ENCODE peak calls at places on chromosomes 4 and X, in five cellular contexts. One of them, this sample, is unnamed.

GRCh38 chr4:162715401-162715800 is 451.3 kb downstream of the NAF1 start:
- DNase-seq in adipocyte: no peak
- DNase-seq in body of pancreas: no peak
- DNase-seq in adrenal gland: no peak
- DNase-seq in CD4-positive, CD25-positive, alpha-beta regulatory T cell: no peak
- DNase-seq in this sample: no peak

GRCh38 chrX:7108995-7109634 is 38.4 kb upstream of the STS start:
- DNase-seq in adipocyte: no peak
- DNase-seq in body of pancreas: no peak
- DNase-seq in adrenal gland: no peak
- DNase-seq in CD4-positive, CD25-positive, alpha-beta regulatory T cell: no peak
- DNase-seq in this sample: peak

GRCh38 chr4:129218355-129218754 is 122.4 kb downstream of the C4orf33 start:
- DNase-seq in adipocyte: peak
- DNase-seq in body of pancreas: no peak
- DNase-seq in adrenal gland: no peak
- DNase-seq in CD4-positive, CD25-positive, alpha-beta regulatory T cell: no peak
- DNase-seq in this sample: peak

GRCh38 chr4:173242466-173243250 is 74.0 kb downstream of the GALNT7 start:
- DNase-seq in adipocyte: no peak
- DNase-seq in body of pancreas: no peak
- DNase-seq in adrenal gland: no peak
- DNase-seq in CD4-positive, CD25-positive, alpha-beta regulatory T cell: no peak
- DNase-seq in this sample: no peak

GRCh38 chr4:2822461-2823300 is 21.0 kb upstream of the ADD1 start:
- DNase-seq in adipocyte: no peak
- DNase-seq in body of pancreas: no peak
- DNase-seq in adrenal gland: no peak
- DNase-seq in CD4-positive, CD25-positive, alpha-beta regulatory T cell: no peak
- DNase-seq in this sample: no peak

GRCh38 chr4:74615411-74615810 is 170.5 kb downstream of the AREG start:
- DNase-seq in adipocyte: no peak
- DNase-seq in body of pancreas: no peak
- DNase-seq in adrenal gland: no peak
- DNase-seq in CD4-positive, CD25-positive, alpha-beta regulatory T cell: no peak
- DNase-seq in this sample: no peak

GRCh38 chr4:33746979-33747378 is 2497.3 kb downstream of the ARAP2 start:
- DNase-seq in adipocyte: no peak
- DNase-seq in body of pancreas: no peak
- DNase-seq in adrenal gland: no peak
- DNase-seq in CD4-positive, CD25-positive, alpha-beta regulatory T cell: no peak
- DNase-seq in this sample: no peak

GRCh38 chr4:140643571-140644055 is 74.9 kb upstream of the UCP1 start:
- DNase-seq in adipocyte: no peak
- DNase-seq in body of pancreas: no peak
- DNase-seq in adrenal gland: no peak
- DNase-seq in CD4-positive, CD25-positive, alpha-beta regulatory T cell: no peak
- DNase-seq in this sample: no peak

GRCh38 chrX:110734894-110735541 is 60.6 kb downstream of the CHRDL1 start:
- DNase-seq in adipocyte: peak
- DNase-seq in body of pancreas: no peak
- DNase-seq in adrenal gland: no peak
- DNase-seq in CD4-positive, CD25-positive, alpha-beta regulatory T cell: no peak
- DNase-seq in this sample: peak

GRCh38 chr4:139633661-139634060 is 32.0 kb upstream of the MGST2 start:
- DNase-seq in adipocyte: peak
- DNase-seq in body of pancreas: peak
- DNase-seq in adrenal gland: peak
- DNase-seq in CD4-positive, CD25-positive, alpha-beta regulatory T cell: no peak
- DNase-seq in this sample: peak

GRCh38 chrX:46576458-46576857 is 2.9 kb downstream of the CHST7 start:
- DNase-seq in adipocyte: no peak
- DNase-seq in body of pancreas: no peak
- DNase-seq in adrenal gland: peak
- DNase-seq in CD4-positive, CD25-positive, alpha-beta regulatory T cell: no peak
- DNase-seq in this sample: peak

GRCh38 chr4:169957785-169958184 is 68.4 kb downstream of the MFAP3L start:
- DNase-seq in adipocyte: no peak
- DNase-seq in body of pancreas: no peak
- DNase-seq in adrenal gland: no peak
- DNase-seq in CD4-positive, CD25-positive, alpha-beta regulatory T cell: no peak
- DNase-seq in this sample: no peak

GRCh38 chr4:169958629-169959028 is 67.6 kb downstream of the MFAP3L start:
- DNase-seq in adipocyte: no peak
- DNase-seq in body of pancreas: no peak
- DNase-seq in adrenal gland: no peak
- DNase-seq in CD4-positive, CD25-positive, alpha-beta regulatory T cell: no peak
- DNase-seq in this sample: no peak

GRCh38 chr4:169952236-169953088 is 73.7 kb downstream of the MFAP3L start:
- DNase-seq in adipocyte: no peak
- DNase-seq in body of pancreas: no peak
- DNase-seq in adrenal gland: no peak
- DNase-seq in CD4-positive, CD25-positive, alpha-beta regulatory T cell: no peak
- DNase-seq in this sample: no peak

GRCh38 chr4:169955521-169955920 is 70.7 kb downstream of the MFAP3L start:
- DNase-seq in adipocyte: no peak
- DNase-seq in body of pancreas: no peak
- DNase-seq in adrenal gland: no peak
- DNase-seq in CD4-positive, CD25-positive, alpha-beta regulatory T cell: no peak
- DNase-seq in this sample: no peak

DNA sequence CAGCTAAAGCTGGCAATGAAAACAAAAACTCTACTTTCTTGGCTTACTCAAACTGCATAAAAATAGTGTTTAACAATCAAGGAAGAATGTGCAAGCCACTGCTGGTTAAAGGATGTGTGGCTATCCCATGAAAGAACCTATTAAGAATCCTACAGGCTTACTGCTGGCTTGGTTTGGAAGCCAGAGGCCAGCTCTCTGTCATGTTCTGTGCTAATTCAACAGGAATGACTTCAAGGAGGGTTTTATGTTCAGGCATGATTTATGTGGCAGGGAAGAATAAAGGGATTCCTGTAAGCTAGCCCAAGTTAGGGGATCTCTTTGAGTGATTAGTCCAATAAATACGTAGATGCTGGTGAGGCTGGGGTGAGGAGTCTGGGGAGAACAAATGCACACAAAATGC is 69.8 kb downstream of the MFAP3L start:
- DNase-seq in adipocyte: no peak
- DNase-seq in body of pancreas: no peak
- DNase-seq in adrenal gland: no peak
- DNase-seq in CD4-positive, CD25-positive, alpha-beta regulatory T cell: no peak
- DNase-seq in this sample: no peak
- H3K4me3 ChIP-seq in adipocyte: no peak
- H3K4me3 ChIP-seq in body of pancreas: no peak
- H3K4me3 ChIP-seq in adrenal gland: no peak
- H3K4me3 ChIP-seq in CD4-positive, CD25-positive, alpha-beta regulatory T cell: no peak
- H3K4me3 ChIP-seq in this sample: no peak

GRCh38 chr4:10088135-10089010 is 28.2 kb downstream of the WDR1 start:
- DNase-seq in adipocyte: no peak
- DNase-seq in body of pancreas: no peak
- DNase-seq in adrenal gland: no peak
- DNase-seq in CD4-positive, CD25-positive, alpha-beta regulatory T cell: no peak
- DNase-seq in this sample: no peak
- H3K4me3 ChIP-seq in adipocyte: no peak
- H3K4me3 ChIP-seq in body of pancreas: no peak
- H3K4me3 ChIP-seq in adrenal gland: no peak
- H3K4me3 ChIP-seq in CD4-positive, CD25-positive, alpha-beta regulatory T cell: no peak
- H3K4me3 ChIP-seq in this sample: no peak

DNA sequence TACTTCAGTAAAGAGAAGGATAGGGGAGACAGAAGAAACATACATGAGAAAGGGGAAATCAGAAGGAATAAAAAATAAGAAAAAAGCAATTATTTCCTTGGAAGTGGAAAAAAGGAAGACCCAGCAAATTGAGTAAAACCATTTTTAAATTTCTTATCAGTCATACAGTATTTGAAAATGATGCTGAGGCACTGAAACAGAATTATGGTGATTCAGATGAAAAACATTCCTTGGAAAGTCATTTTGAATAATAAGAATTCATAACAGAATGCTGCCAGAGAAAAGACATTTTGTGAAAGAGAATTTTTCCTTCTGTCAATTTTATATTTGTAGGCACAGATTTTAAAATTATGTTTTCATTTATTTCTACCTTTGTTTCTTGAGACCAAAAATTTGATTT is 895.5 kb upstream of the EPHA5 start:
- DNase-seq in adipocyte: peak
- DNase-seq in body of pancreas: no peak
- DNase-seq in adrenal gland: no peak
- DNase-seq in CD4-positive, CD25-positive, alpha-beta regulatory T cell: no peak
- DNase-seq in this sample: peak
- H3K4me3 ChIP-seq in adipocyte: no peak
- H3K4me3 ChIP-seq in body of pancreas: no peak
- H3K4me3 ChIP-seq in adrenal gland: no peak
- H3K4me3 ChIP-seq in CD4-positive, CD25-positive, alpha-beta regulatory T cell: no peak
- H3K4me3 ChIP-seq in this sample: no peak

GRCh38 chr4:89838005-89838404 is 1.0 kb upstream of the SNCA start:
- DNase-seq in adipocyte: peak
- DNase-seq in body of pancreas: no peak
- DNase-seq in adrenal gland: no peak
- DNase-seq in CD4-positive, CD25-positive, alpha-beta regulatory T cell: no peak
- DNase-seq in this sample: peak
- H3K4me3 ChIP-seq in adipocyte: no peak
- H3K4me3 ChIP-seq in body of pancreas: no peak
- H3K4me3 ChIP-seq in adrenal gland: no peak
- H3K4me3 ChIP-seq in CD4-positive, CD25-positive, alpha-beta regulatory T cell: peak
- H3K4me3 ChIP-seq in this sample: peak

DNA sequence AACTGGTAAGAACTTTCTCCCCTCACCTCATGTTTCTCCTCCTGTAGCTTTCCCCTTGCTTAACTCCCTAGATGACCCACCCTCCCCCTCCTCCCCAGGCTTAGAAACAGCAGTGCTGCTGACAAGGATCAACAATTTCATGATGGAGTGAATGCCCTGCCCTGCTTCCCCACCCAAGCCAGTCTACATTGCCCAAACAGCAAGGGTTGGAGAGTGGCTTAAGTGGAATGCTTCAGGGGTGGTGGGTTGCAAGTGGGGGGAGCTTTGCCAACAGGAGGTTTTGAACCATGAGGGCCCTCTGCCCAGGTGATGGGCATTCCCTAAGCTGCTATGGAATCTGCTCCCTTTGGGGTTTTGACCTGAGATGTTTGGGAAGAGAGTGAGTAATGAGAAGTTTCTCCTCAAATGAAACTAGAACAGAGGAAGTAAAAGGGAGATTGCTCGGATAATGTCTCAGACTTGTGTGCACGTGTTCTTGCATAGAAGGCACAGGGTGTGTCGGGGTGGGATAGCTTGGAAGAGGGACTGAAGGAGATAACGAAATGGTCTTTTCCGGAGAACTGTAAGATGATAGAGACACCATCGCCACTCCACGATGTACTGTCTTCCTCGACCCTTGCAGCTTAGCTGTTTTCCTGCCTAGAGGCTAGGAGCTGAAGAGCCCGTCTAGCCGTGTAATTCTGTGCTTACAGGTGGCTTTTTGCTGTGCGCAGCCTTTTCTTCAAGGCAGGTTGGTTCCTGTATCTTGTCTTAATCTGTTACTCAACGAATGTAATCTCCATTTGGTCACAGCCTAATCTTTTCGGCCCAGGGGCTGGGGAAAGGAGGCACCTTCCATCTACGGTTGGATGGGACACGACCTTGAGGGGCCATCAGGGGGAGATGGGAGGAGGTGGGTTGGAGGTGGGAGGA is 10.1 kb downstream of the GDPD2 start:
- DNase-seq in adipocyte: no peak
- DNase-seq in body of pancreas: no peak
- DNase-seq in adrenal gland: no peak
- DNase-seq in CD4-positive, CD25-positive, alpha-beta regulatory T cell: no peak
- DNase-seq in this sample: no peak
- H3K4me3 ChIP-seq in adipocyte: peak
- H3K4me3 ChIP-seq in body of pancreas: no peak
- H3K4me3 ChIP-seq in adrenal gland: no peak
- H3K4me3 ChIP-seq in CD4-positive, CD25-positive, alpha-beta regulatory T cell: peak
- H3K4me3 ChIP-seq in this sample: peak

GRCh38 chrX:49071877-49072711 is 1.7 kb downstream of the PRAF2 start:
- DNase-seq in adipocyte: peak
- DNase-seq in body of pancreas: peak
- DNase-seq in adrenal gland: peak
- DNase-seq in CD4-positive, CD25-positive, alpha-beta regulatory T cell: no peak
- DNase-seq in this sample: peak
- H3K4me3 ChIP-seq in adipocyte: peak
- H3K4me3 ChIP-seq in body of pancreas: no peak
- H3K4me3 ChIP-seq in adrenal gland: no peak
- H3K4me3 ChIP-seq in CD4-positive, CD25-positive, alpha-beta regulatory T cell: no peak
- H3K4me3 ChIP-seq in this sample: peak

DNA sequence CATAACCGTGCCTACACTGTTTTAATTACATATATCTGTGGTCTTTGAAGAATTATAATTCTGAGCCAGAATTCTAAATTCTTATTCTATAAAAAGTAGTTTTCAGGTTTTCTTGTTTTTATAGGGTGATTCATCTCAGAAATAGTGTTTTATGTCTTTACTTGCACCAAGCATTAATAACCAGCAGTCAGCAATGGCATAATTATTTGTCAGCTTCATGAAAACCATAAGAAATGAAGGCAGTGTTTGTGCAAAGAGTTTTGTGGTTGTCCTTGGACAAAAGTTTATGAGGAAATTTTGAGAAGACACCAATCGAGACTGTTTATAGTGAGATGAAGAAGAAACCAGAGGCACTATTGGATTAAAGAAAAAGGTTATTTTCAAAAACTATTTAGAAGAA is 37.2 kb downstream of the EDNRA start:
- DNase-seq in adipocyte: no peak
- DNase-seq in body of pancreas: no peak
- DNase-seq in adrenal gland: no peak
- DNase-seq in CD4-positive, CD25-positive, alpha-beta regulatory T cell: no peak
- DNase-seq in this sample: no peak
- H3K4me3 ChIP-seq in adipocyte: no peak
- H3K4me3 ChIP-seq in body of pancreas: no peak
- H3K4me3 ChIP-seq in adrenal gland: no peak
- H3K4me3 ChIP-seq in CD4-positive, CD25-positive, alpha-beta regulatory T cell: no peak
- H3K4me3 ChIP-seq in this sample: no peak

DNA sequence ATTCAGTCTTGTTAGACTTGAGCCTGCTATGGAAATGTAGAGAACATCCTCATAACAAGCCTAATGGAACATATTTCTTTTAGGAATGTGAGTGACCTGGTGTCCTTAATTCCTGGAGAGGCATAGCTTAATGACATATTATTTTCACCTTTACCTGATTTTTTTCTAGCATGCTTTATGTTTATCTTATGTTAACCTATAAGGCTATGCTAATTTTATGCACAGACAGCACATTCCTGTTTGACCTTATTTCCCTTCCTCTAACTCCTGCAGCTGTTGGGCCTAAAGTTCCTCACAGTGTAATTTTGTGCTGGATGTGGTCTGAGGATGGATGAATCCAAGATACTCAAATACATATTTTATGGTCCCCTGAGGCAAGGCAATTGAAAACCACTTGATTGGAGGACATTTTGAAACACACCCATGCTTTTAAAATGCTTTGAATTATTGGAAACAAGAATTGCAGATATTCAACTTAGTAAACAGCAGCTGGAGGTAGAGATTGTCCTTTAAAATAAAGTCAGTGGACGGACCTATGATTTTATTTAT is 111.5 kb downstream of the LARP7 start:
- DNase-seq in adipocyte: no peak
- DNase-seq in body of pancreas: no peak
- DNase-seq in adrenal gland: no peak
- DNase-seq in CD4-positive, CD25-positive, alpha-beta regulatory T cell: no peak
- DNase-seq in this sample: no peak
- H3K4me3 ChIP-seq in adipocyte: no peak
- H3K4me3 ChIP-seq in body of pancreas: no peak
- H3K4me3 ChIP-seq in adrenal gland: no peak
- H3K4me3 ChIP-seq in CD4-positive, CD25-positive, alpha-beta regulatory T cell: no peak
- H3K4me3 ChIP-seq in this sample: no peak